ENCODE peak calls at places on chromosomes 5 and 9, in seven cellular contexts. K, D, Q, J, Y, G and H are unnamed samples.
A peak's percentile ranks its signal among the peaks of the same experiment; 100 is the strongest.

GRCh38 chr9:83304686-83305085 is 233.5 kb downstream of the FRMD3 start:
- DNase-seq in K (peak; percentile 83), D (peak; percentile 71), Q (peak; percentile 70), J (no peak), Y (peak; percentile 81), G (no peak), H (peak; percentile 96)

GRCh38 chr5:82641362-82641988 is 363.3 kb upstream of the RPS23 start:
- DNase-seq in K (peak; percentile 74), D (peak; percentile 79), Q (peak; percentile 86), J (peak; percentile 19), Y (peak; percentile 82), G (peak; percentile 76), H (peak; percentile 76)

GRCh38 chr9:31336391-31336790 is 1048.1 kb upstream of the ACO1 start:
- DNase-seq in K (no peak), D (no peak), Q (no peak), J (no peak), Y (no peak), G (no peak), H (no peak)

GRCh38 chr5:68344447-68345111 is 129.0 kb downstream of the PIK3R1 start:
- DNase-seq in K (no peak), D (no peak), Q (no peak), J (no peak), Y (peak; percentile 48), G (peak; percentile 44), H (peak; percentile 13)

GRCh38 chr5:153480401-153480800 is 10.1 kb upstream of the GRIA1 start:
- DNase-seq in K (no peak), D (no peak), Q (no peak), J (peak; percentile 58), Y (no peak), G (no peak), H (no peak)

GRCh38 chr5:87302061-87302460 is 34.4 kb downstream of the RASA1 start:
- DNase-seq in K (no peak), D (no peak), Q (no peak), J (no peak), Y (no peak), G (no peak), H (no peak)

GRCh38 chr5:126003309-126003708 is 419.9 kb upstream of the GRAMD2B start:
- DNase-seq in K (peak; percentile 53), D (peak; percentile 6), Q (peak; percentile 56), J (no peak), Y (peak; percentile 22), G (no peak), H (peak; percentile 68)

GRCh38 chr5:132136906-132137305 is 63.3 kb downstream of the CSF2 start:
- DNase-seq in K (no peak), D (no peak), Q (no peak), J (no peak), Y (no peak), G (no peak), H (no peak)

GRCh38 chr5:32193591-32193990 is 19.5 kb upstream of the GOLPH3 start:
- DNase-seq in K (peak; percentile 73), D (peak; percentile 98), Q (peak; percentile 81), J (no peak), Y (peak; percentile 88), G (peak; percentile 83), H (peak; percentile 57)

GRCh38 chr9:102434545-102434944 is 560.6 kb upstream of the CYLC2 start:
- DNase-seq in K (no peak), D (no peak), Q (no peak), J (no peak), Y (no peak), G (no peak), H (no peak)

GRCh38 chr5:38347896-38348295 is 89.5 kb downstream of the EGFLAM start:
- DNase-seq in K (no peak), D (no peak), Q (no peak), J (no peak), Y (no peak), G (no peak), H (no peak)

GRCh38 chr9:87742813-87743428 is 17.0 kb downstream of the CTSL start:
- DNase-seq in K (no peak), D (no peak), Q (no peak), J (no peak), Y (no peak), G (no peak), H (no peak)

GRCh38 chr5:34716986-34717385 is 60.9 kb downstream of the RAI14 start:
- DNase-seq in K (no peak), D (no peak), Q (no peak), J (no peak), Y (no peak), G (no peak), H (no peak)

GRCh38 chr5:181187500-181188213 is 17.3 kb downstream of the TRIM7 start:
- DNase-seq in K (peak; percentile 89), D (peak; percentile 74), Q (peak; percentile 92), J (no peak), Y (peak; percentile 81), G (peak; percentile 94), H (peak; percentile 68)

GRCh38 chr9:19113964-19114679 is 11.4 kb upstream of the HAUS6 start:
- DNase-seq in K (no peak), D (no peak), Q (no peak), J (no peak), Y (no peak), G (no peak), H (no peak)

GRCh38 chr9:38068866-38069628 is at the start of gene SHB:
- DNase-seq in K (peak; percentile 65), D (peak; percentile 81), Q (peak; percentile 84), J (no peak), Y (peak; percentile 71), G (peak; percentile 71), H (peak; percentile 82)

GRCh38 chr5:74232281-74232680 is 408.2 kb downstream of the ENC1 start:
- DNase-seq in K (no peak), D (no peak), Q (no peak), J (no peak), Y (no peak), G (no peak), H (no peak)

GRCh38 chr5:83393467-83393866 is 78.1 kb upstream of the VCAN start:
- DNase-seq in K (no peak), D (no peak), Q (no peak), J (no peak), Y (no peak), G (no peak), H (no peak)

GRCh38 chr5:161256957-161257356 is 289.6 kb downstream of the GABRB2 start:
- DNase-seq in K (no peak), D (no peak), Q (no peak), J (no peak), Y (no peak), G (no peak), H (no peak)

GRCh38 chr5:95959051-95959963 is 2.3 kb downstream of the ELL2 start:
- DNase-seq in K (no peak), D (no peak), Q (no peak), J (no peak), Y (no peak), G (no peak), H (no peak)

GRCh38 chr5:95958308-95959014 is 3.2 kb downstream of the ELL2 start:
- DNase-seq in K (no peak), D (peak; percentile 51), Q (no peak), J (no peak), Y (no peak), G (peak; percentile 21), H (no peak)

GRCh38 chr5:95960802-95961616 is 642 bp downstream of the ELL2 start:
- DNase-seq in K (peak; percentile 55), D (peak; percentile 57), Q (peak; percentile 84), J (no peak), Y (peak; percentile 83), G (peak; percentile 80), H (peak; percentile 84)

GRCh38 chr5:95961617-95962474 is at the start of gene ELL2:
- DNase-seq in K (peak; percentile 97), D (peak; percentile 99), Q (peak; percentile 100), J (peak; percentile 89), Y (peak; percentile 98), G (peak; percentile 100), H (peak; percentile 100)

DNA sequence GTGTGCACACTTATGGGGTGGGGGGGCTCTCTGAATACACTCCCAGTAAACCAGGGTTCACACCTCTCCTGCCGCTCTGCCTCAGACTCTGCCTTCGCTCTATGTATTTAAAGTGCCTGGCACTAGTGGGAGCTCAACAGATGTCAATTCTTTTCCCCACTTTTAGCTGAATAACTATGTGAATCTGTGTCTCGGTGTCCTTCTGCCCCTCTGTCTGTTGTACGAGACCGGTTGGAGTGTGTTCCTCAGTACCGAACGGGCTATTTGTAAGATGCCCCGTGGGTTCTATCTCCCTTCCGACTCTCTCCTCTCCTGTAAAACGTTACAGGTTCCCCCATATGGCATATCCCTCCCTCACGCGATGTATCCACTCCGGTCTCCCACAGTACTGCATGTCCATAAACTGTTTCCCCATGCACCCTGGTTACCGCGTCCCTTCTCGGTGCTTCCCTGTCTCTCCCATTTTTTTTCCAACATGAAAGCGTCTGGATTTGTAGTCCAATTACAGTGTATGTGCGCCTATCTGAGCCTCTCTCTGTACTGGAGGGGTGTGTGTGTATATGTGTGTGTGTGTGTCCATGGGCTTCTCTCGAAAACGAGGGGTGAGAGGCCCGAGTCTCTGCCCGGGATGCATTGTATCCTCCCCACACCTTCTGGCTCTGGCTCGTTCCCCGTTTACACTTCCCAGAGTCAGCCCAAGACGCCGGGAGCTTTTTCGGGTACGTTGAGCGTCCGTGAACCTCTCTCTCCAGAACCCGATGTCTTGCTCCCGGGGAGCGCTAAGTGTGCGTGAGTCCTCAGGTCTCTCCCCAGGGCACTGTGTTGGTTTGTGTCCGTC is 1.5 kb downstream of the ELL2 start:
- DNase-seq in K (no peak), D (no peak), Q (peak; percentile 64), J (no peak), Y (peak; percentile 28), G (peak; percentile 15), H (peak; percentile 9)
- H3K4me1 ChIP-seq in K (no peaks in the 10 kb centered on the region), D (peaks cover 3% of the 10 kb centered on the region), Q (peaks cover 55% of the 10 kb centered on the region), J (peaks cover 3% of the 10 kb centered on the region), Y (peaks cover 6% of the 10 kb centered on the region), G (peaks cover 49% of the 10 kb centered on the region), H (peaks cover 43% of the 10 kb centered on the region)

DNA sequence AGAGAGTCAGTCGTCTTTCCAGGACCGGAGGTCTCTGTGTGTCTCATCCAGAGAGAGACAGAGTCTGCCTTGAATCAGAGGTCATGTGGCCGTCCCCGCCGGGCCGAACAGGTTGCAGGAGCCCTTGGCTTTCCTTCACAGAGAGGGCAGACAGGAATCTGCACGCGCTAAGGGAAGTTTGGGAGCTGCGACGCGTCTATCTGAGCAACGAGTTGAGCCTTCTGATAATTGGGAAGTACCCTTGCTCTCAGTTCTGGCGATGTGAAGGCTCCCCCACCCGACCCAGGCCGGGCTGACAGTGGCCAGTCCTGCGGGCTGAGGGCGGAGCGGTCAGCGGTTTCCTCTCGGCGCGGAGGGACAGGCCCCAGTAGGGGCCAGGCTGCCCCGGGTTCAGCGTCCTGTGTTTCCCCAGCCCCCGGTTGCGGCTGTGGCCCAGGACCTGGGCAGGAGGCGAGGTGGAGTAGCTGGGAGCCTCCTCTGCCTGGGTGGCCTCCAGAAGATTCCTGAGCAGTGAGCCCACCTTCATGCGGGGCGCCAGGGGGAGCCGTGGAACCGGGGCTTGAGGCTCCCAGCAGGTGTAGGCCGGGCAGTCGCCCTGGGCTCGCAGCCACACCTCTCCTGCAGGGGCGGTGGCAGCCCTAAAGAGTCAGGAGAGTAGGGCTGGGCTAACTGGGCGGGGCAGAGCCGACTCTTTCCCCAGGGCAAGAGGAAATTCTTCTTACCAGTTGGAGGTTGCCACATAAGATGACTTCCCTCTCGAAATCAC is 13.8 kb downstream of the NR2F1 start:
- DNase-seq in K (no peak), D (no peak), Q (no peak), J (no peak), Y (no peak), G (peak; percentile 32), H (no peak)
- TF ChIP-seq CTCF in K (no peak), D (no peak), Q (no peak), J (no peak), Y (no peak), G (no peak), H (no peak)

GRCh38 chr5:135386096-135386495 is 12.9 kb downstream of the MACROH2A1 start:
- DNase-seq in K (no peak), D (no peak), Q (no peak), J (no peak), Y (no peak), G (no peak), H (no peak)
- TF ChIP-seq POLR2A in K (no peak), D (no peak), Q (no peak), J (no peak), Y (no peak), G (no peak), H (no peak)

GRCh38 chr5:154858251-154858971 is at the start of gene CNOT8:
- DNase-seq in K (peak; percentile 98), D (peak; percentile 98), Q (peak; percentile 99), J (peak; percentile 87), Y (peak; percentile 98), G (peak; percentile 99), H (peak; percentile 99)
- H3K4me1 ChIP-seq in K (peaks cover 5% of the 10 kb centered on the region), D (peaks cover 6% of the 10 kb centered on the region), Q (peaks cover 46% of the 10 kb centered on the region), J (peaks cover 17% of the 10 kb centered on the region), Y (peaks cover 28% of the 10 kb centered on the region), G (peaks cover 30% of the 10 kb centered on the region), H (peaks cover 23% of the 10 kb centered on the region)